ENCODE peak calls at places on chromosome 6, in five cellular contexts. G, J, O, D and P are unnamed samples.

GRCh38 chr6:160101262-160102205 is 20.1 kb upstream of the SLC22A1 start:
- DNase-seq in G (no peak), J (no peak), O (peak; percentile 77), D (no peak), P (no peak)

GRCh38 chr6:168264593-168265335 is 54.8 kb downstream of the DACT2 start:
- DNase-seq in G (no peak), J (no peak), O (peak; percentile 80), D (no peak), P (no peak)

GRCh38 chr6:147035891-147036290 is 168.3 kb upstream of the STXBP5 start:
- DNase-seq in G (no peak), J (no peak), O (no peak), D (no peak), P (no peak)

GRCh38 chr6:3228791-3229565 is 1.5 kb upstream of the TUBB2B start:
- DNase-seq in G (no peak), J (no peak), O (no peak), D (no peak), P (no peak)

GRCh38 chr6:134177753-134178229 is 125.4 kb upstream of the SLC2A12 start:
- DNase-seq in G (no peak), J (no peak), O (no peak), D (no peak), P (no peak)

GRCh38 chr6:160258346-160259142 is at the start of gene SLC22A2:
- DNase-seq in G (no peak), J (no peak), O (no peak), D (no peak), P (no peak)

GRCh38 chr6:71103150-71103549 is 146.3 kb upstream of the B3GAT2 start:
- DNase-seq in G (no peak), J (no peak), O (no peak), D (no peak), P (no peak)

GRCh38 chr6:110355727-110356126 is 2.4 kb downstream of the METTL24 start:
- DNase-seq in G (no peak), J (no peak), O (no peak), D (no peak), P (no peak)

GRCh38 chr6:169844946-169845345 is 93.5 kb downstream of the ERMARD start:
- DNase-seq in G (no peak), J (no peak), O (peak; percentile 28), D (no peak), P (no peak)

GRCh38 chr6:12508553-12508952 is 208.0 kb upstream of the PHACTR1 start:
- DNase-seq in G (no peak), J (no peak), O (no peak), D (no peak), P (no peak)

GRCh38 chr6:38567436-38567835 is 72.3 kb downstream of the BTBD9 start:
- DNase-seq in G (no peak), J (peak; percentile 49), O (peak; percentile 66), D (peak; percentile 75), P (peak; percentile 35)

GRCh38 chr6:130893277-130893676 is 66.1 kb downstream of the SMLR1 start:
- DNase-seq in G (no peak), J (no peak), O (no peak), D (no peak), P (no peak)

GRCh38 chr6:140636698-140637402 is 1262.4 kb upstream of the CITED2 start:
- DNase-seq in G (no peak), J (peak; percentile 9), O (no peak), D (no peak), P (no peak)

GRCh38 chr6:152634773-152635172 is 2.4 kb downstream of the SYNE1 start:
- DNase-seq in G (no peak), J (no peak), O (no peak), D (peak; percentile 23), P (no peak)

GRCh38 chr6:35920793-35921732 is at the start of gene SRPK1:
- DNase-seq in G (peak; percentile 38), J (peak; percentile 94), O (peak; percentile 95), D (peak; percentile 91), P (peak; percentile 84)
- TF ChIP-seq POLR2A in G (no peak), J (peak; percentile 83), O (peak; percentile 86), D (no peak), P (peak; percentile 83)

DNA sequence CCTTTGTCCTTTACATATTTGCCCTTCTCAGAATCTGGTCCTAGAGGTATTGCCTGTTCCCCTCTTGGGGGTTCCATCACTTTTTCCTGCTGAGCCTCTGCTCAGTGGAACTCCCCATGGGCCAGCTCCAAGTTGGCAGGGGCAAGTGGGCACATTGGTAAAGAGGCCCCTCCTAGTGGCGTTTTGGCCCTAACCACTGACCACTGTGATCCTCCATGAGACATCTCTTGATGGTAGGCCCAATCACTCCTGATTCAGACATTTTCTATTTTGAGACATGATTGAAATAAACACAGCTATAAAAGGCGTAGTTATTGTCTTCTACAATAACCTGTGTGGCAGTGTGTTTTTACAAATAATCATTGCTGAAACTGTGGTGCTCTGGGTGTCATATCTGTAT is 83.0 kb downstream of the RREB1 start:
- DNase-seq in G (no peak), J (no peak), O (no peak), D (no peak), P (no peak)
- H3K36me3 ChIP-seq in G (peaks cover 89% of the 10 kb centered on the region), J (no peaks in the 10 kb centered on the region), O (peaks cover 25% of the 10 kb centered on the region), D (no peaks in the 10 kb centered on the region), P (no peaks in the 10 kb centered on the region)

GRCh38 chr6:149331871-149332270 is 14.4 kb downstream of the TAB2 start:
- DNase-seq in G (no peak), J (no peak), O (no peak), D (no peak), P (no peak)
- H3K4me1 ChIP-seq in G (peaks cover 81% of the 10 kb centered on the region), J (peaks cover 66% of the 10 kb centered on the region), O (no peaks in the 10 kb centered on the region), D (peaks cover 24% of the 10 kb centered on the region), P (peaks cover 93% of the 10 kb centered on the region)

DNA sequence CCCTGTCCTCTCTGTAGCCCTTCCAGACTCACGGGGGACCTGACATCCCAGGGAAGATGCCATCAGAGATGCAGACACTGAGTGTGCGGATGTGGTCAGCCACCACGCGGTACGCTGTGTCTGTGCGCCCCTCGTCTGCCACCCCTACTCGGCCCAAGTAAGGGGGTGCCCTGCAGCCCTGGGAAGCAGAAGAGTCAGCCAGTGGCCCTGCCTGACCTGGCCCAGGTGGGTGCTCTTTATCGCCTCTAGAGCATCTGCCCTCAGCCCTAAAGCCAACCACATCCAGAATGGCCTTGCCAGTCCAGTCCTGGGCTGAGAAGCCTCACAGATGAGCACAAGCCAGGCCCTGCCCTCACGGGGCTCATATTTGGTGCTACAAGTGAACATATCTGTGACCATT is 5.9 kb downstream of the AARS2 start:
- DNase-seq in G (no peak), J (no peak), O (no peak), D (no peak), P (no peak)
- TF ChIP-seq POLR2A in G (no peak), J (no peak), O (no peak), D (no peak), P (no peak)

GRCh38 chr6:43541774-43542471 is 25.0 kb downstream of the POLR1C start:
- DNase-seq in G (no peak), J (no peak), O (no peak), D (no peak), P (no peak)

GRCh38 chr6:43547202-43547601 is 28.6 kb downstream of the XPO5 start:
- DNase-seq in G (no peak), J (no peak), O (no peak), D (no peak), P (no peak)

GRCh38 chr6:43540507-43540906 is 23.6 kb downstream of the POLR1C start:
- DNase-seq in G (no peak), J (no peak), O (no peak), D (no peak), P (no peak)

DNA sequence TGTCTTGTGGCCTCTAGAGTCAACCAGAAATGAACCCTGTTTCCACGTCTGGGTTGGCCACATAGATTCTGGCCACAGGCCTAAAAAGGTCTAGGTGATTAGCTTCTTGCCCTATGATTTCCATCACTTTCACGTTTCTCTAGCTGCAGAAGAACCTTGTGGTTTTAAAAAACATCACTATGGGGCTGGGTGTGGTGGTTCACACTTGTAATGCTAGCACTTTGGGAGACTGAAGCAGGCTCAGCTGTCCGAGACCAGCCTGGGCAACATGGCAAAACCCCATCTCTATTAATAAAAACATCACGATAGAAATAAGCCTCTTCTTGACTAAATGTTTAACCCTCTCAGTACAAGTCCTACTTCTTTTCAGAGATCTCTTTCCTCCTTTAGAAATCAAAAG is 27.6 kb downstream of the POLR1C start:
- DNase-seq in G (no peak), J (no peak), O (no peak), D (no peak), P (no peak)
- H3K36me3 ChIP-seq in G (peaks cover 100% of the 10 kb centered on the region), J (peaks cover 6% of the 10 kb centered on the region), O (peaks cover 40% of the 10 kb centered on the region), D (no peaks in the 10 kb centered on the region), P (no peaks in the 10 kb centered on the region)

GRCh38 chr6:52516269-52516668 is 60.6 kb downstream of the TRAM2 start:
- DNase-seq in G (no peak), J (no peak), O (no peak), D (no peak), P (no peak)
- H3K4me1 ChIP-seq in G (peaks cover 94% of the 10 kb centered on the region), J (peaks cover 11% of the 10 kb centered on the region), O (no peaks in the 10 kb centered on the region), D (peaks cover 68% of the 10 kb centered on the region), P (peaks cover 43% of the 10 kb centered on the region)